ENCODE peak calls at places on chromosomes 16 and 17, in ten cellular contexts. O, X, V, R, M, P, I, U, F and G are unnamed samples. For H3K9me3, the result is how much of the 10 kb centered on the place peaks cover.

GRCh38 chr17:75077490-75078096 is 10.2 kb upstream of the SLC16A5 start:
- DNase-seq in O (peak), X (peak), V (no peak), R (no peak), M (peak), P (peak), I (peak), U (no peak), F (peak), G (peak)

GRCh38 chr17:29633886-29634285 is 11.2 kb upstream of the CORO6 start:
- DNase-seq in O (no peak), X (no peak), V (no peak), R (no peak), M (no peak), P (no peak), I (no peak), U (no peak), F (no peak), G (no peak)

GRCh38 chr16:10521681-10522274 is 58.6 kb downstream of the EMP2 start:
- DNase-seq in O (peak), X (peak), V (peak), R (peak), M (peak), P (peak), I (peak), U (peak), F (peak), G (peak)

GRCh38 chr17:67377727-67378443 is 804 bp downstream of the PITPNC1 start:
- DNase-seq in O (peak), X (peak), V (no peak), R (peak), M (peak), P (peak), I (peak), U (peak), F (peak), G (peak)

GRCh38 chr17:50668025-50668837 is 33.5 kb downstream of the ABCC3 start:
- DNase-seq in O (no peak), X (no peak), V (no peak), R (peak), M (no peak), P (no peak), I (no peak), U (peak), F (no peak), G (no peak)

GRCh38 chr16:25707553-25707952 is 15.8 kb downstream of the HS3ST4 start:
- DNase-seq in O (no peak), X (no peak), V (no peak), R (no peak), M (no peak), P (no peak), I (no peak), U (no peak), F (no peak), G (no peak)

GRCh38 chr17:32100971-32101631 is 41.2 kb upstream of the RHOT1 start:
- DNase-seq in O (no peak), X (no peak), V (no peak), R (no peak), M (peak), P (no peak), I (no peak), U (no peak), F (no peak), G (no peak)

GRCh38 chr17:50201226-50201854 is at the start of gene COL1A1:
- DNase-seq in O (peak), X (peak), V (no peak), R (no peak), M (peak), P (peak), I (peak), U (peak), F (peak), G (no peak)

GRCh38 chr17:80939151-80940145 is 52.2 kb upstream of the CHMP6 start:
- DNase-seq in O (peak), X (peak), V (no peak), R (no peak), M (no peak), P (no peak), I (no peak), U (no peak), F (no peak), G (no peak)

GRCh38 chr17:35170968-35171771 is 23.0 kb downstream of the SLC35G3 start:
- DNase-seq in O (no peak), X (no peak), V (no peak), R (peak), M (no peak), P (no peak), I (no peak), U (peak), F (no peak), G (no peak)

GRCh38 chr17:16653367-16654041 is at the start of gene ZNF624:
- DNase-seq in O (peak), X (peak), V (peak), R (peak), M (peak), P (peak), I (peak), U (peak), F (peak), G (peak)
- TF ChIP-seq POLR2A in O (peak), X (peak), V (peak), R (peak), M (no peak), P (peak), I (no peak), U (no peak), F (peak), G (peak)

DNA sequence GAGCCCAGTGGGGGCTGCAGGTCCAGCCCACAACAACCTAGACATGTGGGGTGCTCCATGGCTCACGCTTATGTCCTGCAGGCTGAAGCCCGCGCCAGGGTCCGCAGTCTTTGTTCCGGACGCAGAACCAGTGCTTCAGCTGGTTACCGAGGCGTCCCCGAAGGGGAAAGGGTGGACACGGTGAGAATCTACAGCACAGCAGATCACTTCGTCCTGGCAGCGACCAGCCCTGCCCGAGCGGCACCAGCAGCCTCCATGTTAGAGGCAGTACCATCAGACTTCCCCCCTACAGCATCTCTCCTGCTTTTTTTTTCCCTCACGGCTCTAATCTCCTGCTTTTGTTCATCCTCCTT is 1736.4 kb downstream of the TP53TG3F start:
- DNase-seq in O (no peak), X (no peak), V (no peak), R (no peak), M (no peak), P (no peak), I (no peak), U (no peak), F (no peak), G (no peak)
- H3K9me3 ChIP-seq in O (under half), X (under half), V (under half), R (under half), M (under half), P (under half), I (under half), U (under half), F (under half), G (under half)

DNA sequence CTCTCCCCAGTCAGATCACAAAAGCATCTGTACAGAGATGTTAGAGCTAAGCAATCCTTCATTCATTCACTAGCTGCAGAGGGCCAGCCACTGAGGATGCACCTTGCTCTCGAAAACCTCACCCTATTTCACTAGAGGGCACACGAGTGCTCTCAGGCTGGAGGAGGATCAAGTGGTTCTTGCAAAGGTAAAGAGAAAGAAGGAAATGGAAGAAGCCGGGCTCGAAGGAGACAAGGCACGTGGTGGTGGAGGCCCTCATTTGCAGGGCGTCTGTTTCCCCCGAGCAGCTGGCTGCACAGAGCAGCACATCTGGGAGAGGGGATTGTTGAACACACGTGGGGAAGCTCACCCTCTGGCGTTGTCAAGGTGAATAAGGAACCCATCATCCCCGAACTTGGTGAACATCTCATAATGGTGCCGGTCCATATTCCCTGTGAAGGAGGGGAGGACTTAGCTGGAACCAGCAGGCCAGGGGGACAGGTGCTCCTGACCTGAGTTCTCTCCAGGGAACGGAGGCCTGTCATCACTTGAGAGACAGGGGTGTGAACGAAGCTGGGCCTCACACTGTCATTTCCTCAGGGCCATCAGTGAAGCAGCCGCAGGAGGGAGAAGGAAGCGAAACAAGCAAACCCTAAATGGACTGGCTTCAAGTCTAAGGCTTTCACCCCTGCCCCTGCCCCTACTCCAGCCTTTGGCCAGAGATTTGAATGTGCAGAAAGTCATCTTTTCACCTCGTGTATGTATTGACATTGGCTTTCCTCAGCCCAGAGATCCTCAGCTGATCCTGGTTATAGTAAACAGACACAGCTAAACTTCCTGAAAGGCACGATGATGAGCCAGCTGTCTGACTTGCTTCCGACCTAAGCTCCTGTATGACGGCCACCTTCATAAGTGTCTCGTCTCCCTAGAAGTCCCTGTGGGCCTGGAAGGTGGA is 27.6 kb downstream of the PRKAR1A start:
- DNase-seq in O (peak), X (no peak), V (no peak), R (no peak), M (peak), P (no peak), I (peak), U (no peak), F (no peak), G (no peak)
- TF ChIP-seq CTCF in O (peak), X (peak), V (no peak), R (no peak), M (no peak), P (no peak), I (no peak), U (no peak), F (peak), G (no peak)

GRCh38 chr16:68022728-68023537 is at the start of the genes DDX28 and DUS2:
- DNase-seq in O (peak), X (peak), V (peak), R (peak), M (peak), P (peak), I (peak), U (peak), F (peak), G (peak)
- TF ChIP-seq POLR2A in O (no peak), X (peak), V (peak), R (peak), M (no peak), P (peak), I (no peak), U (peak), F (peak), G (peak)

GRCh38 chr16:16159662-16160061 is 63.6 kb downstream of the ABCC6 start:
- DNase-seq in O (no peak), X (no peak), V (no peak), R (no peak), M (no peak), P (no peak), I (no peak), U (no peak), F (no peak), G (no peak)
- H3K9me3 ChIP-seq in O (under half), X (under half), V (under half), R (under half), M (under half), P (under half), I (under half), U (under half), F (under half), G (under half)

GRCh38 chr17:48051278-48051677 is 3.1 kb downstream of the NFE2L1 start:
- DNase-seq in O (peak), X (no peak), V (no peak), R (no peak), M (no peak), P (no peak), I (no peak), U (no peak), F (peak), G (peak)

GRCh38 chr17:48054238-48055185 is 6.4 kb downstream of the NFE2L1 start:
- DNase-seq in O (peak), X (peak), V (no peak), R (no peak), M (peak), P (no peak), I (peak), U (peak), F (peak), G (peak)

GRCh38 chr17:48052956-48053757 is 5.0 kb downstream of the NFE2L1 start:
- DNase-seq in O (peak), X (peak), V (no peak), R (no peak), M (peak), P (peak), I (peak), U (peak), F (peak), G (peak)

GRCh38 chr17:48053758-48054237 is 5.6 kb downstream of the NFE2L1 start:
- DNase-seq in O (no peak), X (no peak), V (no peak), R (no peak), M (no peak), P (no peak), I (no peak), U (no peak), F (no peak), G (no peak)

GRCh38 chr17:48051706-48052486 is 3.7 kb downstream of the NFE2L1 start:
- DNase-seq in O (peak), X (peak), V (no peak), R (no peak), M (peak), P (peak), I (peak), U (peak), F (peak), G (peak)
- TF ChIP-seq CTCF in O (no peak), X (peak), V (no peak), R (no peak), M (no peak), P (no peak), I (no peak), U (peak), F (peak), G (no peak)

DNA sequence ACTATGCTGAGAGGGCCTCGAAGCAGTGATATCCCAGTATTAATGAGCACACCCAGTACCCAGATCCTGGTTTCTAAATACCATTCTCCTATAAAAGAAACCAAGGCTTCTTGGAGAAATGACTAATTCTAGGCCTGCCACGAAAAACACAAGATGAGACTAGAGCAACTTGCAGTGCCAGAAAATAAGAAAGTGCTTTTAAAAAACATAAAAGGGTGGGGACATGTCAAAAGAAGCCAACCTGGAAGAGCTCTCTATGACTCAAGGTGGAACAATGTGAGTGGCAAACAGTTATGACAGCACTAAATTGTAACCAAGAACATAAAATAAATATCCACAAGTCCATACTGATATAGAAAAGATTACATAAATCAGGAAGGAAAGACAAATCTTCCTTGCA is 153.2 kb upstream of the KCNJ18 start:
- DNase-seq in O (no peak), X (no peak), V (no peak), R (no peak), M (no peak), P (no peak), I (no peak), U (peak), F (no peak), G (no peak)
- TF ChIP-seq POLR2A in O (no peak), X (no peak), V (no peak), R (no peak), M (no peak), P (no peak), I (no peak), U (no peak), F (no peak), G (no peak)

DNA sequence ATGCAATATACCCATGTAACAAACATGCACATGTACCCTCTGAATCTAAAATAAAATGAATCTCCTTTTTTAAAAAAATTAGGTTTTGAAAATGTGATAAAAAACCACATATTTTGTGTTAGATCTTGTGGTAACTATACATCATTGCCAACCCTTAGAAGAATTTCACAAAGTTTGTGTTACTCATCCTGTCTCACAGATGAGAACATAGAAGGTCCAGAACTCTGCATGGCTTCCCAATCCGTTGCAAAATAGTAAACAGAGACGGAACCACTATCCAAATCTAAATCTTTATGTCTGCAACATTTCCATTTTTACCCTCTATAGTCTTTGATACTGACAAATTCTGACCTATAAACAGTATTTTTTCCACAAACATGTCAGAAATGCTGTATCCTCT is 759.9 kb downstream of the KCNJ2 start:
- DNase-seq in O (no peak), X (no peak), V (no peak), R (no peak), M (no peak), P (no peak), I (no peak), U (peak), F (no peak), G (no peak)
- H3K9me3 ChIP-seq in O (under half), X (under half), V (under half), R (under half), M (under half), P (under half), I (under half), U (under half), F (under half), G (under half)

GRCh38 chr17:63537991-63538692 is 12.1 kb upstream of the DCAF7 start:
- DNase-seq in O (no peak), X (no peak), V (no peak), R (no peak), M (no peak), P (peak), I (no peak), U (no peak), F (no peak), G (no peak)
- TF ChIP-seq CTCF in O (no peak), X (no peak), V (no peak), R (no peak), M (no peak), P (no peak), I (no peak), U (no peak), F (no peak), G (no peak)

DNA sequence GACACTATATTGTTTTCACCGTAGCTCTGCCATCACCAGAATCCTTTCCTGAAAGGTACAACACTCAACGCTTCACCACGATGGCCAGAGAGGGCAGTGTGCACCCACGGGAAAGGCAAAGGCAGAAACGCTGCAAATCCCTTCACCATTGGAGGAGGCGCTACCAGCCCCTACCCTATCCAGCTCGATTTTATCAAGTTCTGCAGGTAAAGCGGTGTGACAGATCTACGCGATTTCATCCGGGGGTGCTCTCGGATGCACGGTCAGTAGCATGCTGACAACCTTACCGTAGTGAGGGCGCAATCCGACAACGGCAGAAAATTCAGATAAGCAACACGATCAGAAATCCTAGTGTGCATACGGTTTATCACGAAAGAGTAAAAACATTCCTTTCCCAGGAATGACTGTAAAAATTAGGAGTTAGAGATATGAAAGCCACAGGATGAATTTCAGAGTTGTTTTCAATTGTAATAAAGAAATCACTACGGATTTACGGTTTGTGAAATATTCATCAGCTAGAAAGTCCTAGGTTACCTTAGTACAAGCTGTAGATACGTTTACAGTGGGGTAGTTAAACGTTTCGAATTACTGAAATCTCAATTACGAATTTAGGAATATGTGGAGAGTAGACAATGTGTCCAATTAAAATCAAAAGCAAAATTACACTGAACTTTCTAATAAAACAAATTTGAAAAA is 1.8 kb downstream of the NETO2 start:
- DNase-seq in O (peak), X (peak), V (peak), R (peak), M (peak), P (peak), I (peak), U (peak), F (peak), G (peak)
- TF ChIP-seq POLR2A in O (no peak), X (no peak), V (no peak), R (no peak), M (no peak), P (no peak), I (no peak), U (peak), F (no peak), G (no peak)